ENCODE peak calls at places on chromosome X, in four cellular contexts. D is activated T-cell treated with anti-CD3 and anti-CD28 coated beads, Interleukin-2, amount 50 U/mL, for 72 hours; A is activated CD8-positive, alpha-beta memory T cell treated with anti-CD3 and anti-CD28 coated beads, Interleukin-2, amount 50 U/mL, for 4 hours; L is activated naive CD8-positive, alpha-beta T cell treated with anti-CD3 and anti-CD28 coated beads, Interleukin-2, amount 50 U/mL, for 24 hours. S is an unnamed sample.

GRCh38 chrX:153401133-153401764 is at the start of gene PNMA6E:
- DNase-seq in L (no peak), A (no peak), D (no peak), S (no peak)

GRCh38 chrX:84717344-84717743 is 215.1 kb upstream of the HDX start:
- DNase-seq in D (no peak), L (no peak), A (no peak), S (no peak)

GRCh38 chrX:150774798-150775568 is 81.8 kb downstream of the MTMR1 start:
- DNase-seq in A (no peak), D (no peak), L (no peak), S (no peak)

GRCh38 chrX:114930227-114930626 is 87.2 kb downstream of the IL13RA2 start:
- DNase-seq in L (no peak), D (no peak), A (no peak), S (peak)

GRCh38 chrX:12973561-12974216 is 1.2 kb upstream of the TMSB4X start:
- DNase-seq in A (peak), L (peak), D (peak), S (no peak)

GRCh38 chrX:103362504-103362903 is 6.2 kb downstream of the TCEAL9 start:
- DNase-seq in L (no peak), A (no peak), D (no peak), S (peak)

GRCh38 chrX:9114245-9114644 is 80.3 kb upstream of the FAM9B start:
- DNase-seq in D (no peak), L (no peak), A (no peak), S (no peak)

GRCh38 chrX:1053072-1053471 is 159.4 kb downstream of the CRLF2 start:
- DNase-seq in A (no peak), D (no peak), L (no peak), S (no peak)

GRCh38 chrX:1448793-1449580 is 3.7 kb downstream of the ASMTL start:
- DNase-seq in A (peak), D (no peak), L (no peak), S (no peak)

GRCh38 chrX:24306430-24306829 is 7.4 kb downstream of the SUPT20HL2 start:
- DNase-seq in L (no peak), D (no peak), A (no peak), S (peak)

GRCh38 chrX:71181558-71181909 is 36.9 kb downstream of the NLGN3 start:
- DNase-seq in A (peak), L (peak), D (peak), S (peak)

GRCh38 chrX:51334276-51334675 is 1.7 kb downstream of the NUDT10 start:
- DNase-seq in D (no peak), A (no peak), L (no peak), S (no peak)

GRCh38 chrX:49184294-49185061 is 1.7 kb downstream of the PRICKLE3 start:
- DNase-seq in L (peak), D (peak), A (no peak), S (peak)

GRCh38 chrX:71099736-71100135 is 4.1 kb downstream of the FOXO4 start:
- DNase-seq in A (no peak), L (no peak), D (no peak), S (no peak)

GRCh38 chrX:30215357-30215843 is at the start of gene MAGEB2:
- DNase-seq in A (no peak), L (no peak), D (no peak), S (no peak)

GRCh38 chrX:70087857-70088256 is 25.6 kb downstream of the OTUD6A start:
- DNase-seq in D (no peak), A (no peak), L (no peak), S (peak)

GRCh38 chrX:17854069-17854468 is 7.0 kb downstream of the RAI2 start:
- DNase-seq in L (no peak), D (no peak), A (no peak), S (no peak)

GRCh38 chrX:19883878-19884277 is 3.5 kb downstream of the SH3KBP1 start:
- DNase-seq in L (peak), A (no peak), D (no peak), S (no peak)

GRCh38 chrX:15546745-15547144 is 46.1 kb downstream of the BMX start:
- DNase-seq in A (no peak), D (no peak), L (no peak), S (no peak)

GRCh38 chrX:16733013-16733412 is 13.6 kb downstream of the SYAP1 start:
- DNase-seq in L (no peak), A (no peak), D (no peak), S (no peak)

GRCh38 chrX:118179718-118180117 is 63.1 kb upstream of the KLHL13 start:
- DNase-seq in A (no peak), L (no peak), D (no peak), S (no peak)

GRCh38 chrX:10482262-10482661 is 138.1 kb downstream of the MID1 start:
- DNase-seq in A (no peak), D (no peak), L (peak), S (peak)

GRCh38 chrX:150769408-150769807 is 76.2 kb downstream of the MTMR1 start:
- DNase-seq in L (no peak), A (no peak), D (no peak), S (no peak)

GRCh38 chrX:20412871-20413486 is 146.3 kb upstream of the RPS6KA3 start:
- DNase-seq in A (peak), L (peak), D (peak), S (no peak)

GRCh38 chrX:63513825-63514574 is 162.9 kb upstream of the SPIN4 start:
- DNase-seq in D (no peak), L (no peak), A (no peak), S (peak)

GRCh38 chrX:115913575-115913974 is 257.0 kb upstream of the AGTR2 start:
- DNase-seq in L (no peak), D (no peak), A (no peak), S (no peak)

GRCh38 chrX:146614693-146615524 is 194.7 kb upstream of the CXorf51B start:
- DNase-seq in L (no peak), A (no peak), D (no peak), S (no peak)

GRCh38 chrX:16892504-16893362 is 22.6 kb upstream of the RBBP7 start:
- DNase-seq in D (peak), L (peak), A (peak), S (peak)

GRCh38 chrX:131477498-131477897 is 66.4 kb upstream of the OR13H1 start:
- DNase-seq in A (no peak), D (no peak), L (no peak), S (no peak)

GRCh38 chrX:130523460-130524394 is 121.9 kb downstream of the RBMX2 start:
- DNase-seq in D (no peak), A (no peak), L (peak), S (peak)

GRCh38 chrX:146615807-146616206 is 193.8 kb upstream of the CXorf51B start:
- DNase-seq in D (no peak), L (no peak), A (no peak), S (no peak)